ENCODE peak calls at places on chromosome 3, in six cellular contexts. Q is nephron progenitor cell, A is AG09309, Z is psoas muscle, E is coronary artery, X is fibroblast of mammary gland. N is an unnamed sample.
A peak's percentile ranks its signal among the peaks of the same experiment; 100 is the strongest.

GRCh38 chr3:29335438-29335837 is 54.6 kb downstream of the RBMS3 start:
- DNase-seq in Q (peak; percentile 42), A (peak; percentile 96), Z (peak; percentile 67), E (peak; percentile 86), X (peak; percentile 98), N (peak; percentile 95)

GRCh38 chr3:188036375-188036985 is 117.5 kb upstream of the LPP start:
- DNase-seq in Q (no peak), A (no peak), Z (no peak), E (no peak), X (no peak), N (no peak)

GRCh38 chr3:38655708-38656300 is 6.3 kb upstream of the SCN5A start:
- DNase-seq in Q (peak; percentile 47), A (no peak), Z (no peak), E (no peak), X (peak; percentile 45), N (peak; percentile 53)

GRCh38 chr3:57816471-57817105 is 60.5 kb downstream of the SLMAP start:
- DNase-seq in Q (no peak), A (no peak), Z (no peak), E (no peak), X (no peak), N (no peak)

GRCh38 chr3:148856404-148856803 is 8.7 kb upstream of the CPA3 start:
- DNase-seq in Q (no peak), A (no peak), Z (no peak), E (no peak), X (no peak), N (no peak)

GRCh38 chr3:72665701-72666443 is 182.4 kb downstream of the SHQ1 start:
- DNase-seq in Q (peak; percentile 43), A (no peak), Z (no peak), E (no peak), X (peak; percentile 32), N (peak; percentile 79)

GRCh38 chr3:14771593-14772497 is 46.9 kb upstream of the FGD5 start:
- DNase-seq in Q (no peak), A (no peak), Z (no peak), E (peak; percentile 58), X (no peak), N (no peak)

GRCh38 chr3:1987983-1988382 is 110.7 kb upstream of the CNTN4 start:
- DNase-seq in Q (peak; percentile 8), A (no peak), Z (no peak), E (no peak), X (peak; percentile 5), N (peak; percentile 22)

GRCh38 chr3:116441652-116442051 is 3.6 kb downstream of the LSAMP start:
- DNase-seq in Q (no peak), A (no peak), Z (no peak), E (no peak), X (no peak), N (no peak)

GRCh38 chr3:113234688-113235260 is 23.4 kb downstream of the BOC start:
- DNase-seq in Q (no peak), A (no peak), Z (no peak), E (no peak), X (peak; percentile 44), N (no peak)

GRCh38 chr3:138942861-138943623 is 3.9 kb downstream of the FOXL2 start:
- DNase-seq in Q (peak; percentile 44), A (no peak), Z (no peak), E (peak; percentile 59), X (no peak), N (no peak)

GRCh38 chr3:183822631-183823030 is 2.7 kb downstream of the MAP6D1 start:
- DNase-seq in Q (peak; percentile 31), A (no peak), Z (no peak), E (no peak), X (no peak), N (no peak)

GRCh38 chr3:170037463-170038433 is at the start of gene GPR160:
- DNase-seq in Q (peak; percentile 80), A (no peak), Z (peak; percentile 80), E (no peak), X (peak; percentile 45), N (peak; percentile 70)

GRCh38 chr3:15260531-15260930 is 54.5 kb downstream of the CAPN7 start:
- DNase-seq in Q (no peak), A (no peak), Z (no peak), E (no peak), X (no peak), N (no peak)

GRCh38 chr3:101466465-101467309 is 46.3 kb downstream of the SENP7 start:
- DNase-seq in Q (peak; percentile 48), A (no peak), Z (no peak), E (no peak), X (no peak), N (no peak)

GRCh38 chr3:79366414-79366813 is 401.4 kb downstream of the ROBO1 start:
- DNase-seq in Q (no peak), A (no peak), Z (no peak), E (no peak), X (no peak), N (no peak)

GRCh38 chr3:41320953-41321641 is 121.8 kb downstream of the CTNNB1 start:
- DNase-seq in Q (no peak), A (no peak), Z (no peak), E (no peak), X (no peak), N (no peak)

GRCh38 chr3:15339786-15340215 is 7.4 kb upstream of the SH3BP5 start:
- DNase-seq in Q (no peak), A (peak; percentile 47), Z (no peak), E (no peak), X (peak; percentile 91), N (peak; percentile 32)

GRCh38 chr3:38560284-38560683 is 64.1 kb downstream of the EXOG start:
- DNase-seq in Q (no peak), A (no peak), Z (peak; percentile 38), E (peak; percentile 53), X (no peak), N (no peak)

GRCh38 chr3:157542711-157543485 is 39.7 kb upstream of the VEPH1 start:
- DNase-seq in Q (peak; percentile 69), A (no peak), Z (peak; percentile 89), E (peak; percentile 81), X (peak; percentile 68), N (peak; percentile 32)

GRCh38 chr3:127009531-127009930 is 26.6 kb downstream of the PLXNA1 start:
- DNase-seq in Q (no peak), A (no peak), Z (no peak), E (no peak), X (no peak), N (no peak)

GRCh38 chr3:55203486-55204010 is 275.7 kb upstream of the LRTM1 start:
- DNase-seq in Q (no peak), A (no peak), Z (no peak), E (no peak), X (peak; percentile 81), N (no peak)

GRCh38 chr3:178777718-178778411 is 241.6 kb downstream of the KCNMB2 start:
- DNase-seq in Q (no peak), A (peak; percentile 14), Z (no peak), E (no peak), X (peak; percentile 57), N (peak; percentile 68)

GRCh38 chr3:31531465-31531991 is 1.2 kb upstream of the STT3B start:
- DNase-seq in Q (no peak), A (no peak), Z (no peak), E (no peak), X (peak; percentile 21), N (no peak)

GRCh38 chr3:192812736-192813383 is 85.5 kb upstream of the FGF12 start:
- DNase-seq in Q (peak; percentile 39), A (peak; percentile 43), Z (no peak), E (no peak), X (peak; percentile 77), N (peak; percentile 69)

GRCh38 chr3:133396906-133397305 is 3.0 kb upstream of the BFSP2 start:
- DNase-seq in Q (no peak), A (no peak), Z (no peak), E (no peak), X (no peak), N (no peak)

GRCh38 chr3:183340222-183340621 is 87.2 kb downstream of the B3GNT5 start:
- DNase-seq in Q (no peak), A (no peak), Z (no peak), E (no peak), X (no peak), N (no peak)

GRCh38 chr3:121975702-121976302 is 46.2 kb downstream of the ILDR1 start:
- DNase-seq in Q (no peak), A (no peak), Z (no peak), E (no peak), X (no peak), N (no peak)
- TF ChIP-seq CTCF in Q (no peak), A (peak; percentile 11), Z (no peak), E (no peak), X (no peak), N (no peak)

GRCh38 chr3:141049681-141050080 is 1.5 kb upstream of the SPSB4 start:
- DNase-seq in Q (no peak), A (no peak), Z (no peak), E (no peak), X (no peak), N (no peak)
- TF ChIP-seq CTCF in Q (peak; percentile 36), A (peak; percentile 17), Z (no peak), E (no peak), X (peak; percentile 15), N (no peak)

GRCh38 chr3:52536369-52537164 is at the start of gene UQCC5:
- DNase-seq in Q (peak; percentile 96), A (peak; percentile 90), Z (peak; percentile 99), E (peak; percentile 99), X (peak; percentile 97), N (peak; percentile 98)
- TF ChIP-seq CTCF in Q (no peak), A (peak; percentile 3), Z (no peak), E (no peak), X (no peak), N (no peak)

GRCh38 chr3:119380697-119381096 is 82.7 kb downstream of the TMEM39A start:
- DNase-seq in Q (no peak), A (no peak), Z (no peak), E (no peak), X (peak; percentile 14), N (peak; percentile 23)
- TF ChIP-seq CTCF in Q (no peak), A (no peak), Z (no peak), E (no peak), X (no peak), N (no peak)